ENCODE peak calls at places on chromosomes 3 and 15, in eight cellular contexts. V is T-helper 2 cell; Y is activated CD4-positive, alpha-beta T cell treated with anti-CD3 and anti-CD28 coated beads, Interleukin-2, amount 50 U/mL, for 1 hour; T is NCI-H345; R is pons; K is heart right ventricle; Q is activated CD8-positive, alpha-beta memory T cell treated with anti-CD3 and anti-CD28 coated beads for 4 hours; S is amniotic epithelial cell. M is an unnamed sample.

GRCh38 chr15:39685999-39686613 is 96.5 kb downstream of the FSIP1 start:
- DNase-seq in V (no peak), Y (peak), T (peak), R (peak), K (peak), Q (peak), S (peak), M (no peak)

GRCh38 chr15:69934607-69935006 is 163.1 kb downstream of the TLE3 start:
- DNase-seq in V (no peak), Y (no peak), T (no peak), R (no peak), K (no peak), Q (no peak), S (no peak), M (no peak)

GRCh38 chr3:11640009-11640673 is 3.6 kb downstream of the VGLL4 start:
- DNase-seq in V (no peak), Y (no peak), T (no peak), R (peak), K (no peak), Q (no peak), S (no peak), M (no peak)

GRCh38 chr3:184608209-184608608 is 46.6 kb downstream of the EPHB3 start:
- DNase-seq in V (no peak), Y (no peak), T (no peak), R (no peak), K (no peak), Q (no peak), S (no peak), M (no peak)

GRCh38 chr3:161890147-161890625 is 393.6 kb downstream of the OTOL1 start:
- DNase-seq in V (no peak), Y (no peak), T (no peak), R (no peak), K (no peak), Q (no peak), S (peak), M (no peak)

GRCh38 chr3:11603628-11604027 is 40.1 kb downstream of the VGLL4 start:
- DNase-seq in V (no peak), Y (no peak), T (no peak), R (no peak), K (peak), Q (no peak), S (peak), M (no peak)

GRCh38 chr3:145448436-145448835 is 712.5 kb downstream of the PLOD2 start:
- DNase-seq in V (no peak), Y (no peak), T (no peak), R (no peak), K (no peak), Q (no peak), S (no peak), M (no peak)

GRCh38 chr3:142586803-142587406 is 8.4 kb upstream of the ATR start:
- DNase-seq in V (no peak), Y (no peak), T (peak), R (peak), K (peak), Q (no peak), S (peak), M (no peak)

GRCh38 chr3:195866686-195867511 is 41.5 kb downstream of the TNK2 start:
- DNase-seq in V (no peak), Y (no peak), T (no peak), R (no peak), K (no peak), Q (no peak), S (no peak), M (no peak)

GRCh38 chr15:88512606-88513005 is 33.9 kb downstream of the DET1 start:
- DNase-seq in V (no peak), Y (no peak), T (no peak), R (no peak), K (no peak), Q (no peak), S (peak), M (no peak)

GRCh38 chr3:133130168-133130567 is 92.0 kb downstream of the TMEM108 start:
- DNase-seq in V (no peak), Y (no peak), T (no peak), R (no peak), K (no peak), Q (no peak), S (no peak), M (no peak)

GRCh38 chr15:70002897-70003296 is 94.8 kb downstream of the TLE3 start:
- DNase-seq in V (no peak), Y (no peak), T (no peak), R (no peak), K (no peak), Q (no peak), S (no peak), M (no peak)

GRCh38 chr3:72263223-72264015 is 478.5 kb upstream of the PROK2 start:
- DNase-seq in V (no peak), Y (no peak), T (no peak), R (no peak), K (no peak), Q (no peak), S (no peak), M (no peak)

GRCh38 chr3:94036909-94037507 is 8.6 kb upstream of the STX19 start:
- DNase-seq in V (no peak), Y (no peak), T (no peak), R (peak), K (no peak), Q (no peak), S (peak), M (no peak)

GRCh38 chr15:95368211-95368610 is 962.3 kb upstream of the NR2F2 start:
- DNase-seq in V (no peak), Y (no peak), T (no peak), R (no peak), K (peak), Q (no peak), S (no peak), M (no peak)

GRCh38 chr3:170811515-170811914 is 58.5 kb downstream of the RPL22L1 start:
- DNase-seq in V (no peak), Y (no peak), T (no peak), R (no peak), K (no peak), Q (no peak), S (peak), M (no peak)

GRCh38 chr3:21942328-21942727 is 191.3 kb upstream of the ZNF385D start:
- DNase-seq in V (no peak), Y (no peak), T (no peak), R (no peak), K (peak), Q (no peak), S (peak), M (no peak)

GRCh38 chr3:105511031-105511430 is 144.3 kb downstream of the ALCAM start:
- DNase-seq in V (no peak), Y (no peak), T (no peak), R (no peak), K (no peak), Q (no peak), S (no peak), M (no peak)

GRCh38 chr3:13105181-13105580 is 32.0 kb upstream of the IQSEC1 start:
- DNase-seq in V (no peak), Y (no peak), T (no peak), R (no peak), K (no peak), Q (no peak), S (no peak), M (peak)

GRCh38 chr15:32909431-32909830 is 191.6 kb downstream of the GREM1 start:
- DNase-seq in V (no peak), Y (no peak), T (no peak), R (no peak), K (no peak), Q (no peak), S (no peak), M (no peak)

GRCh38 chr3:114331710-114332109 is 37.9 kb downstream of the TIGIT start:
- DNase-seq in V (no peak), Y (no peak), T (no peak), R (no peak), K (no peak), Q (no peak), S (no peak), M (no peak)

GRCh38 chr15:85742186-85742751 is 52.5 kb downstream of the KLHL25 start:
- DNase-seq in V (no peak), Y (no peak), T (peak), R (peak), K (no peak), Q (no peak), S (peak), M (no peak)

GRCh38 chr3:128236667-128237066 is 83.4 kb downstream of the EEFSEC start:
- DNase-seq in V (no peak), Y (no peak), T (peak), R (no peak), K (no peak), Q (no peak), S (no peak), M (no peak)

GRCh38 chr3:47250309-47251060 is 32.1 kb downstream of the KIF9 start:
- DNase-seq in V (no peak), Y (no peak), T (no peak), R (peak), K (peak), Q (no peak), S (no peak), M (peak)

GRCh38 chr3:15390460-15390859 is 36.9 kb downstream of the METTL6 start:
- DNase-seq in V (no peak), Y (no peak), T (no peak), R (no peak), K (no peak), Q (no peak), S (no peak), M (no peak)

GRCh38 chr3:13479332-13479581 is 849 bp upstream of the HDAC11 start:
- DNase-seq in V (peak), Y (no peak), T (peak), R (peak), K (peak), Q (peak), S (no peak), M (peak)

GRCh38 chr3:71443332-71443731 is 140.2 kb downstream of the FOXP1 start:
- DNase-seq in V (no peak), Y (no peak), T (no peak), R (no peak), K (no peak), Q (no peak), S (no peak), M (no peak)

GRCh38 chr3:171753665-171754408 is 56.4 kb downstream of the PLD1 start:
- DNase-seq in V (no peak), Y (no peak), T (no peak), R (no peak), K (no peak), Q (no peak), S (peak), M (no peak)

GRCh38 chr15:64246364-64247189 is 83.8 kb upstream of the PPIB start:
- DNase-seq in V (no peak), Y (no peak), T (peak), R (peak), K (no peak), Q (no peak), S (peak), M (no peak)

GRCh38 chr3:185498503-185499396 is at the start of gene TMEM41A:
- DNase-seq in V (peak), Y (peak), T (peak), R (peak), K (peak), Q (peak), S (peak), M (peak)

GRCh38 chr15:32838338-32838737 is 120.5 kb downstream of the GREM1 start:
- DNase-seq in V (no peak), Y (no peak), T (no peak), R (peak), K (no peak), Q (no peak), S (no peak), M (no peak)